ENCODE peak calls at places on chromosomes 12 and 14, in five cellular contexts. J is HepG2, Z is H1, Q is SK-N-SH, U is GM12878. X is an unnamed sample.

GRCh38 chr12:6235499-6235898 is 35.3 kb downstream of the CD9 start:
- DNase-seq in J (peak), Q (no peak), U (no peak), Z (no peak), X (no peak)

GRCh38 chr12:26125451-26126339 is 858 bp upstream of the BHLHE41 start:
- DNase-seq in U (no peak), Z (no peak), J (peak), Q (peak), X (peak)

GRCh38 chr12:76866146-76866545 is 12.7 kb downstream of the CSRP2 start:
- DNase-seq in Q (no peak), J (no peak), U (no peak), Z (no peak), X (no peak)

GRCh38 chr12:17982556-17982955 is 107.4 kb downstream of the RERGL start:
- DNase-seq in U (no peak), J (no peak), Q (no peak), Z (no peak), X (no peak)

GRCh38 chr14:95490727-95491451 is 25.6 kb downstream of the SYNE3 start:
- DNase-seq in J (no peak), Q (no peak), Z (no peak), U (no peak), X (no peak)

GRCh38 chr14:29216774-29217232 is 450.2 kb downstream of the FOXG1 start:
- DNase-seq in J (no peak), Z (no peak), Q (no peak), U (no peak), X (no peak)

GRCh38 chr12:79121486-79121885 is 256.9 kb downstream of the SYT1 start:
- DNase-seq in U (no peak), Q (peak), Z (no peak), J (no peak), X (no peak)

GRCh38 chr12:59056931-59057330 is 136.6 kb upstream of the LRIG3 start:
- DNase-seq in J (no peak), Z (no peak), U (no peak), Q (no peak), X (no peak)

GRCh38 chr14:86646688-86647687 is 1117.0 kb downstream of the FLRT2 start:
- DNase-seq in Z (no peak), J (peak), U (no peak), Q (no peak), X (no peak)

GRCh38 chr12:15323530-15323929 is 1.2 kb downstream of the PTPRO start:
- DNase-seq in U (no peak), Z (no peak), Q (no peak), J (no peak), X (no peak)

GRCh38 chr12:91854725-91855124 is 290.9 kb downstream of the BTG1 start:
- DNase-seq in Z (no peak), J (no peak), Q (no peak), U (no peak), X (no peak)
- TF ChIP-seq GABPA in Z (no peak), J (no peak), Q (no peak), U (no peak), X (no peak)

GRCh38 chr12:11650279-11650696 is 814 bp downstream of the ETV6 start:
- DNase-seq in U (no peak), Z (no peak), J (no peak), Q (peak), X (no peak)
- TF ChIP-seq POLR2AphosphoS5 in U (peak), Z (no peak), J (no peak), Q (no peak), X (no peak)

GRCh38 chr14:33768458-33768830 is 182.4 kb downstream of the EGLN3 start:
- DNase-seq in Q (no peak), U (no peak), J (no peak), Z (no peak), X (no peak)
- TF ChIP-seq GABPA in Q (no peak), U (no peak), J (no peak), Z (no peak), X (no peak)

GRCh38 chr12:92676710-92677109 is 26.1 kb upstream of the PLEKHG7 start:
- DNase-seq in Q (no peak), U (no peak), Z (no peak), J (no peak), X (no peak)
- TF ChIP-seq POLR2AphosphoS5 in Q (no peak), U (no peak), Z (no peak), J (no peak), X (no peak)

DNA sequence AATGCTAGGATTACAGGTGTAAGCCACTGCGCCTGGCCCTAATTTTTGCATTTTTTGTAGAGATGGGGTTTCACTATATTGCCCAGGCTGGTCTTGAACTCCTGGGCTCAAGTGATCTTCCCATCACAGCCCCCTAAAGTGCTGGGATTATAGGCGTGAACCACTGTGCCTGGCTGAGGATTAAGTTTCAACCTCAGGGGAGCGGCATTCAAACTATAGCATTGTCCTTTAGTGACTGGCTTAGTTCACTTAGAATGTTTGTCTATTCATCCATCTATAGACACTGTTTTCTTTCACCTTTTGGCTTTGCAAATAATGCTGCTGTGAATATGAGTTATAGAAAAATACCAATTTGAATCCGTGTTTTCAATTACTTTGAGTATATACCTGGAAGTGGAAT is 25.2 kb downstream of the PTPN11 start:
- DNase-seq in J (no peak), Q (no peak), Z (no peak), U (no peak), X (no peak)
- TF ChIP-seq GABPA in J (no peak), Q (no peak), Z (no peak), U (no peak), X (no peak)

DNA sequence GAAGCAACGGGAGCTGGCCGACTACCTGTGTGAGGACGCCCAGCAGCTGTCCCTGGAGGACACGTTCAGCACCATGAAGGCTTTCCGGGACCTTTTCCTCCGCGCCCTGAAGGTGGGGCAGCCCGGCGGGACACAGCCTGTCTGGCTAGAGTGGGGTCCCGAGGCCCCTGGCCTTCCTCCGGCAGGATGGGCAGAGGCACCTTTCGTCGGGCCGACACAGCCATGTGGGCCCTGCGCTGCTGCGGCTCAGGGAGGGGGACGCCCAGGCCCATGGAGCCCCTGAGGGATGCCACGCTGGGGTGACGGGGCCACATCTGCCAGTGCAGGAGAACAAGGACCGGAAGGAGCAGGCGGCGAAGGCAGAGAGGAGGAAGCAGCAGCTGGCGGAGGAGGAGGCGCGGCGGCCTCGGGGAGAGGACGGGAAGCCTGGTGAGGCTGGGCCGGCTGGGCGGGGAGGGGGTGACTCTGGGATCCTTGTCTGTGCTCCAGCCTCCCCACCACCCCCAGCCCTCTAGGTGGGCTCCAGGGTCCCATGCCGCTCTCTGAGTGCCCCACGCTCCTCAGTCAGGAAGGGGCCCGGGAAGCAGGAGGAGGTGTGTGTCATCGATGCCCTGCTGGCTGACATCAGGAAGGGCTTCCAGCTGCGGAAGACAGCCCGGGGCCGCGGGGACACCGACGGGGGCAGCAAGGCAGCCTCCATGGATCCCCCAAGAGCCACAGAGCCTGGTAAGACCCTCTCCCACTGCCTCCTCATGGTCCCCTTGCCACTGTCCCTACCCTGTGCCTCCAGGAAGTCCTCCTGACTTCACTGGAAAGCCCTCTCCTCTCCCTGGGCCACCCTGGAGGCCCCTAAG is 10.9 kb upstream of the ADSS1 start:
- DNase-seq in Z (no peak), U (no peak), Q (no peak), J (no peak), X (peak)
- TF ChIP-seq POLR2AphosphoS5 in Z (no peak), U (no peak), Q (no peak), J (no peak), X (peak)

GRCh38 chr12:51174501-51174900 is 1.6 kb upstream of the TFCP2 start:
- DNase-seq in Q (no peak), J (no peak), Z (no peak), U (no peak), X (no peak)

GRCh38 chr12:51172515-51173431 is at the start of gene TFCP2:
- DNase-seq in Z (peak), U (peak), J (peak), Q (peak), X (peak)

GRCh38 chr12:51177897-51178296 is 5.0 kb upstream of the TFCP2 start:
- DNase-seq in Z (no peak), U (no peak), J (no peak), Q (no peak), X (no peak)

GRCh38 chr12:51171884-51172514 is 936 bp downstream of the TFCP2 start:
- DNase-seq in Q (no peak), Z (no peak), U (peak), J (peak), X (no peak)
- TF ChIP-seq GABPA in Q (no peak), Z (no peak), U (no peak), J (no peak), X (no peak)

X was measured in HL-60.